ENCODE peak calls at places on chromosomes 1 and 21, in four cellular contexts. T is AG04450, S is fibroblast of pulmonary artery, W is amygdala. D is an unnamed sample.

GRCh38 chr1:47992720-47993119 is 4.5 kb downstream of the TRABD2B start:
- DNase-seq in T (no peak), W (no peak), S (peak), D (no peak)

GRCh38 chr21:38388219-38388618 is 110.1 kb downstream of the ERG start:
- DNase-seq in S (peak), T (no peak), W (no peak), D (no peak)

GRCh38 chr1:119453021-119453420 is 38.1 kb downstream of the HSD3B2 start:
- DNase-seq in S (peak), T (no peak), W (no peak), D (no peak)

GRCh38 chr1:193140254-193140653 is 18.4 kb downstream of the CDC73 start:
- DNase-seq in W (no peak), T (no peak), S (no peak), D (no peak)

GRCh38 chr1:75338974-75339483 is 204.8 kb downstream of the LHX8 start:
- DNase-seq in W (no peak), T (no peak), S (no peak), D (no peak)

GRCh38 chr1:63829349-63830327 is 55.8 kb downstream of the ROR1 start:
- DNase-seq in W (no peak), S (peak), T (no peak), D (no peak)

GRCh38 chr21:15966651-15967050 is 236.9 kb downstream of the USP25 start:
- DNase-seq in S (no peak), W (no peak), T (no peak), D (no peak)

GRCh38 chr21:35329940-35330670 is 281.0 kb upstream of the RUNX1 start:
- DNase-seq in T (no peak), S (no peak), W (no peak), D (no peak)

GRCh38 chr1:1620433-1621139 is 5.3 kb downstream of the MIB2 start:
- DNase-seq in S (no peak), W (no peak), T (no peak), D (no peak)

GRCh38 chr1:32592953-32593352 is 53.7 kb downstream of the ZBTB8A start:
- DNase-seq in T (no peak), S (no peak), W (no peak), D (no peak)

GRCh38 chr1:25821112-25821476 is 1.3 kb downstream of the MTFR1L start:
- DNase-seq in S (no peak), W (no peak), T (no peak), D (no peak)

GRCh38 chr1:110630770-110631663 is 24.9 kb upstream of the KCNA2 start:
- DNase-seq in S (peak), W (peak), T (no peak), D (peak)

GRCh38 chr21:46220847-46221246 is 7.7 kb downstream of the LSS start:
- DNase-seq in S (no peak), W (no peak), T (no peak), D (no peak)

GRCh38 chr1:63847308-63847910 is 73.6 kb downstream of the ROR1 start:
- DNase-seq in T (no peak), W (peak), S (no peak), D (no peak)

GRCh38 chr21:45149021-45149420 is 74.6 kb downstream of the ADARB1 start:
- DNase-seq in S (no peak), T (no peak), W (no peak), D (no peak)

GRCh38 chr1:33300673-33301072 is 20.2 kb downstream of the A3GALT2 start:
- DNase-seq in T (peak), S (peak), W (no peak), D (peak)

GRCh38 chr1:60970081-60970509 is 112.3 kb upstream of the NFIA start:
- DNase-seq in T (no peak), S (peak), W (no peak), D (no peak)

GRCh38 chr21:32538147-32538792 is 47.1 kb downstream of the TCP10L start:
- DNase-seq in T (no peak), W (no peak), S (no peak), D (no peak)

GRCh38 chr1:26536521-26536920 is 7.0 kb downstream of the RPS6KA1 start:
- DNase-seq in T (no peak), W (no peak), S (no peak), D (no peak)

GRCh38 chr1:119475866-119476439 is 31.1 kb upstream of the HSD3B1 start:
- DNase-seq in T (no peak), W (no peak), S (peak), D (peak)

GRCh38 chr1:168767885-168768584 is 39.0 kb upstream of the DPT start:
- DNase-seq in T (no peak), S (peak), W (no peak), D (peak)